ENCODE peak calls at places on chromosomes 16 and 17, in eight cellular contexts. Z, V, Y, L, I, F, N and R are unnamed samples.

GRCh38 chr17:77670125-77670524 is 288.4 kb upstream of the TNRC6C start:
- DNase-seq in Z (no peak), V (no peak), Y (no peak), L (no peak), I (no peak), F (no peak), N (no peak), R (no peak)

GRCh38 chr16:28149016-28149888 is 62.5 kb downstream of the XPO6 start:
- DNase-seq in Z (peak), V (no peak), Y (no peak), L (no peak), I (no peak), F (no peak), N (no peak), R (no peak)

GRCh38 chr17:75645889-75646625 is 12.8 kb downstream of the SMIM5 start:
- DNase-seq in Z (no peak), V (peak), Y (peak), L (no peak), I (no peak), F (no peak), N (no peak), R (peak)

GRCh38 chr17:77839324-77840155 is 119.0 kb upstream of the TNRC6C start:
- DNase-seq in Z (no peak), V (no peak), Y (no peak), L (no peak), I (no peak), F (peak), N (no peak), R (no peak)

GRCh38 chr16:86519649-86520316 is 9.5 kb downstream of the FOXF1 start:
- DNase-seq in Z (peak), V (peak), Y (no peak), L (peak), I (peak), F (peak), N (no peak), R (no peak)

GRCh38 chr17:55898195-55898594 is 147.3 kb downstream of the PCTP start:
- DNase-seq in Z (peak), V (no peak), Y (no peak), L (no peak), I (no peak), F (no peak), N (no peak), R (no peak)

GRCh38 chr16:9275386-9275785 is 183.9 kb downstream of the HAPSTR1 start:
- DNase-seq in Z (no peak), V (no peak), Y (no peak), L (no peak), I (no peak), F (no peak), N (no peak), R (peak)

GRCh38 chr16:84379731-84380369 is 11.5 kb downstream of the ATP2C2 start:
- DNase-seq in Z (no peak), V (no peak), Y (no peak), L (no peak), I (no peak), F (no peak), N (no peak), R (no peak)

GRCh38 chr16:84643180-84643583 is 5.1 kb upstream of the KLHL36 start:
- DNase-seq in Z (peak), V (peak), Y (no peak), L (no peak), I (no peak), F (peak), N (peak), R (peak)

GRCh38 chr17:78313735-78314648 is 45.9 kb downstream of the SOCS3 start:
- DNase-seq in Z (peak), V (peak), Y (no peak), L (no peak), I (peak), F (peak), N (peak), R (no peak)

GRCh38 chr16:1705688-1706385 is at the start of gene MAPK8IP3:
- DNase-seq in Z (peak), V (peak), Y (peak), L (peak), I (peak), F (peak), N (peak), R (no peak)

DNA sequence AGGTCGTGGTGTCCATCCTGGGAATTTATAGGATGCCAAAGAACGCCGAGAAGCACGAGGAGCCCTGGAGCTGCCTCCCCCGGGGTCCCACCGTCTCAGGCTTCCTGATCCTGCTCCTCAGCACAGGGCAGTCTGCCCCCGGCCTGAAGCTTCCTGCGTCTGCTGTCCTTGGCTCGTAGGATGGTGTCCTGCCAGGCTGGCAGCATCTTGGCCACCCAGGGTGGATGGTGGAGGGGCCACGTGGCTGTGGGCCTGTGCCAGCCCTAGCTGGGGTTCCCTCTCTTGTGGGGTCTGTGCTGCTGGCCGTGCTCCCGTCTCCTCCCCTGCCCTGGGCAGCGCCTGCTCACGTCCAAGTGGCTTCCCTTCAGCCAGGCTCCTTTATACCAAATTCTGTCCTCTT is 46.3 kb downstream of the BAIAP2 start:
- DNase-seq in Z (no peak), V (no peak), Y (no peak), L (no peak), I (no peak), F (no peak), N (no peak), R (no peak)
- H3K27ac ChIP-seq in Z (no peak), V (peak), Y (peak), L (no peak), I (no peak), F (peak), N (no peak), R (peak)

GRCh38 chr16:11403920-11404319 is 58.7 kb downstream of the RMI2 start:
- DNase-seq in Z (no peak), V (no peak), Y (no peak), L (no peak), I (no peak), F (no peak), N (no peak), R (no peak)
- H3K27ac ChIP-seq in Z (no peak), V (no peak), Y (no peak), L (no peak), I (no peak), F (no peak), N (no peak), R (no peak)

GRCh38 chr17:58658804-58659713 is 32.8 kb downstream of the TEX14 start:
- DNase-seq in Z (peak), V (peak), Y (peak), L (peak), I (peak), F (peak), N (peak), R (peak)
- H3K27ac ChIP-seq in Z (peak), V (peak), Y (peak), L (peak), I (peak), F (peak), N (peak), R (peak)

GRCh38 chr17:50863931-50864330 is 2.2 kb downstream of the TOB1 start:
- DNase-seq in Z (no peak), V (no peak), Y (no peak), L (no peak), I (no peak), F (no peak), N (no peak), R (no peak)
- H3K27ac ChIP-seq in Z (peak), V (peak), Y (peak), L (no peak), I (peak), F (peak), N (peak), R (peak)

GRCh38 chr17:46044989-46045388 is 45.9 kb downstream of the STH start:
- DNase-seq in Z (no peak), V (no peak), Y (no peak), L (no peak), I (no peak), F (no peak), N (no peak), R (no peak)
- H3K27ac ChIP-seq in Z (no peak), V (no peak), Y (no peak), L (no peak), I (no peak), F (peak), N (no peak), R (peak)

GRCh38 chr16:74660383-74660782 is 6.3 kb downstream of the RFWD3 start:
- DNase-seq in Z (no peak), V (no peak), Y (no peak), L (no peak), I (no peak), F (no peak), N (no peak), R (no peak)
- H3K27ac ChIP-seq in Z (no peak), V (no peak), Y (no peak), L (no peak), I (no peak), F (no peak), N (no peak), R (no peak)

GRCh38 chr17:7174603-7175362 is 4.4 kb downstream of the ASGR1 start:
- DNase-seq in Z (no peak), V (no peak), Y (no peak), L (no peak), I (no peak), F (no peak), N (no peak), R (no peak)
- H3K27ac ChIP-seq in Z (no peak), V (no peak), Y (no peak), L (no peak), I (no peak), F (no peak), N (no peak), R (no peak)

DNA sequence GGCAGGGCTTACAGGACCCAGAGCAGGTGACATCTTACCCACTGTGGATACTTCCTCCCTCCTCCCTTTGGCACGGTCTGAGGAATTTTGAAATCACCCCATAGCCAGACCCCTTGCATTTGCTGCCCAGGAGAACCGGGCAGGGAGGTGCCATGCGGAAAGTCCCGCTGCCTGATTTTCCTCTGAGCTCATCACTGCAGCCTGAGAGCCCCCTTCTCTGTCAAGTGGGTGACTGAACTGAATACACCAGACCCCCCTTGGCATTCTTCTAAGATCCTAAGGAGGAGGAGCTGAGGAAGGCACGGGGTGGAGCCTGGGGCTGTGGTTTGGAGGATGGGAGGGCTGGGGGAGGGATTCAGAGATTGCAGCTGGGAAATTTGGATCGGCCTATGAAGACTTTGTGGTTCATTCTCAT is 173.4 kb downstream of the RAB11FIP4 start:
- DNase-seq in Z (peak), V (no peak), Y (no peak), L (no peak), I (no peak), F (no peak), N (no peak), R (no peak)
- H3K27ac ChIP-seq in Z (peak), V (peak), Y (no peak), L (no peak), I (no peak), F (peak), N (peak), R (no peak)

GRCh38 chr17:54861469-54861983 is 39.1 kb upstream of the TOM1L1 start:
- DNase-seq in Z (no peak), V (no peak), Y (no peak), L (no peak), I (no peak), F (no peak), N (no peak), R (no peak)
- H3K27ac ChIP-seq in Z (no peak), V (no peak), Y (no peak), L (no peak), I (peak), F (no peak), N (no peak), R (no peak)